ENCODE peak calls at places on chromosomes 4 and X, in eight cellular contexts. One of them, this sample, is unnamed.

GRCh38 chrX:40947276-40947675 is 138.0 kb upstream of the USP9X start:
- DNase-seq in stimulated activated CD4-positive, alpha-beta T cell treated with anti-CD3 and anti-CD28 coated beads, Interleukin-2, amount 100 ng/mL, for 48 hours: no peak
- DNase-seq in fibroblast of the aortic adventitia: peak
- DNase-seq in renal cortical epithelial cell: peak
- DNase-seq in activated CD8-positive, alpha-beta memory T cell treated with anti-CD3 and anti-CD28 coated beads for 48 hours: no peak
- DNase-seq in NCI-H1092 treated with DMSO at 0.1 percent for 48 hours: no peak
- DNase-seq in activated T-cell treated with anti-CD3 and anti-CD28 coated beads, Interleukin-2, amount 50 U/mL, for 72 hours: no peak
- DNase-seq in HCT116: no peak
- DNase-seq in this sample: no peak

GRCh38 chrX:8749697-8750096 is 17.8 kb upstream of the ANOS1 start:
- DNase-seq in stimulated activated CD4-positive, alpha-beta T cell treated with anti-CD3 and anti-CD28 coated beads, Interleukin-2, amount 100 ng/mL, for 48 hours: no peak
- DNase-seq in fibroblast of the aortic adventitia: no peak
- DNase-seq in activated T-cell treated with anti-CD3 and anti-CD28 coated beads, Interleukin-2, amount 50 U/mL, for 72 hours: no peak
- DNase-seq in renal cortical epithelial cell: peak
- DNase-seq in activated CD8-positive, alpha-beta memory T cell treated with anti-CD3 and anti-CD28 coated beads for 48 hours: no peak
- DNase-seq in HCT116: no peak
- DNase-seq in NCI-H1092 treated with DMSO at 0.1 percent for 48 hours: no peak
- DNase-seq in this sample: no peak

GRCh38 chrX:151206871-151207270 is 30.5 kb downstream of the GPR50 start:
- DNase-seq in stimulated activated CD4-positive, alpha-beta T cell treated with anti-CD3 and anti-CD28 coated beads, Interleukin-2, amount 100 ng/mL, for 48 hours: no peak
- DNase-seq in NCI-H1092 treated with DMSO at 0.1 percent for 48 hours: no peak
- DNase-seq in HCT116: no peak
- DNase-seq in renal cortical epithelial cell: no peak
- DNase-seq in activated T-cell treated with anti-CD3 and anti-CD28 coated beads, Interleukin-2, amount 50 U/mL, for 72 hours: no peak
- DNase-seq in fibroblast of the aortic adventitia: no peak
- DNase-seq in activated CD8-positive, alpha-beta memory T cell treated with anti-CD3 and anti-CD28 coated beads for 48 hours: no peak
- DNase-seq in this sample: no peak

GRCh38 chr4:122890142-122890769 is 32.1 kb downstream of the NUDT6 start:
- DNase-seq in HCT116: no peak
- DNase-seq in activated T-cell treated with anti-CD3 and anti-CD28 coated beads, Interleukin-2, amount 50 U/mL, for 72 hours: no peak
- DNase-seq in renal cortical epithelial cell: no peak
- DNase-seq in fibroblast of the aortic adventitia: peak
- DNase-seq in activated CD8-positive, alpha-beta memory T cell treated with anti-CD3 and anti-CD28 coated beads for 48 hours: no peak
- DNase-seq in NCI-H1092 treated with DMSO at 0.1 percent for 48 hours: no peak
- DNase-seq in stimulated activated CD4-positive, alpha-beta T cell treated with anti-CD3 and anti-CD28 coated beads, Interleukin-2, amount 100 ng/mL, for 48 hours: no peak
- DNase-seq in this sample: no peak

GRCh38 chrX:66163849-66164401 is at the start of gene HEPH:
- DNase-seq in activated CD8-positive, alpha-beta memory T cell treated with anti-CD3 and anti-CD28 coated beads for 48 hours: no peak
- DNase-seq in fibroblast of the aortic adventitia: peak
- DNase-seq in activated T-cell treated with anti-CD3 and anti-CD28 coated beads, Interleukin-2, amount 50 U/mL, for 72 hours: no peak
- DNase-seq in stimulated activated CD4-positive, alpha-beta T cell treated with anti-CD3 and anti-CD28 coated beads, Interleukin-2, amount 100 ng/mL, for 48 hours: no peak
- DNase-seq in renal cortical epithelial cell: no peak
- DNase-seq in NCI-H1092 treated with DMSO at 0.1 percent for 48 hours: no peak
- DNase-seq in HCT116: no peak
- DNase-seq in this sample: no peak

GRCh38 chr4:89196056-89196674 is 84.8 kb downstream of the TIGD2 start:
- DNase-seq in renal cortical epithelial cell: peak
- DNase-seq in NCI-H1092 treated with DMSO at 0.1 percent for 48 hours: no peak
- DNase-seq in activated CD8-positive, alpha-beta memory T cell treated with anti-CD3 and anti-CD28 coated beads for 48 hours: no peak
- DNase-seq in fibroblast of the aortic adventitia: peak
- DNase-seq in HCT116: peak
- DNase-seq in activated T-cell treated with anti-CD3 and anti-CD28 coated beads, Interleukin-2, amount 50 U/mL, for 72 hours: no peak
- DNase-seq in stimulated activated CD4-positive, alpha-beta T cell treated with anti-CD3 and anti-CD28 coated beads, Interleukin-2, amount 100 ng/mL, for 48 hours: no peak
- DNase-seq in this sample: no peak

GRCh38 chrX:134898450-134898849 is 92.3 kb upstream of the SMIM10 start:
- DNase-seq in NCI-H1092 treated with DMSO at 0.1 percent for 48 hours: no peak
- DNase-seq in activated CD8-positive, alpha-beta memory T cell treated with anti-CD3 and anti-CD28 coated beads for 48 hours: no peak
- DNase-seq in stimulated activated CD4-positive, alpha-beta T cell treated with anti-CD3 and anti-CD28 coated beads, Interleukin-2, amount 100 ng/mL, for 48 hours: no peak
- DNase-seq in HCT116: no peak
- DNase-seq in activated T-cell treated with anti-CD3 and anti-CD28 coated beads, Interleukin-2, amount 50 U/mL, for 72 hours: no peak
- DNase-seq in fibroblast of the aortic adventitia: peak
- DNase-seq in renal cortical epithelial cell: no peak
- DNase-seq in this sample: no peak

GRCh38 chr4:155514628-155515027 is 137.9 kb upstream of the MAP9 start:
- DNase-seq in stimulated activated CD4-positive, alpha-beta T cell treated with anti-CD3 and anti-CD28 coated beads, Interleukin-2, amount 100 ng/mL, for 48 hours: no peak
- DNase-seq in activated T-cell treated with anti-CD3 and anti-CD28 coated beads, Interleukin-2, amount 50 U/mL, for 72 hours: no peak
- DNase-seq in fibroblast of the aortic adventitia: no peak
- DNase-seq in NCI-H1092 treated with DMSO at 0.1 percent for 48 hours: no peak
- DNase-seq in renal cortical epithelial cell: no peak
- DNase-seq in activated CD8-positive, alpha-beta memory T cell treated with anti-CD3 and anti-CD28 coated beads for 48 hours: no peak
- DNase-seq in HCT116: no peak
- DNase-seq in this sample: no peak

GRCh38 chr4:124025423-124025822 is 628.8 kb downstream of the SPRY1 start:
- DNase-seq in activated T-cell treated with anti-CD3 and anti-CD28 coated beads, Interleukin-2, amount 50 U/mL, for 72 hours: no peak
- DNase-seq in HCT116: no peak
- DNase-seq in NCI-H1092 treated with DMSO at 0.1 percent for 48 hours: peak
- DNase-seq in activated CD8-positive, alpha-beta memory T cell treated with anti-CD3 and anti-CD28 coated beads for 48 hours: no peak
- DNase-seq in stimulated activated CD4-positive, alpha-beta T cell treated with anti-CD3 and anti-CD28 coated beads, Interleukin-2, amount 100 ng/mL, for 48 hours: no peak
- DNase-seq in fibroblast of the aortic adventitia: no peak
- DNase-seq in renal cortical epithelial cell: peak
- DNase-seq in this sample: no peak

GRCh38 chr4:88975925-88976511 is 81.0 kb downstream of the FAM13A start:
- DNase-seq in HCT116: no peak
- DNase-seq in activated CD8-positive, alpha-beta memory T cell treated with anti-CD3 and anti-CD28 coated beads for 48 hours: no peak
- DNase-seq in stimulated activated CD4-positive, alpha-beta T cell treated with anti-CD3 and anti-CD28 coated beads, Interleukin-2, amount 100 ng/mL, for 48 hours: no peak
- DNase-seq in fibroblast of the aortic adventitia: no peak
- DNase-seq in activated T-cell treated with anti-CD3 and anti-CD28 coated beads, Interleukin-2, amount 50 U/mL, for 72 hours: no peak
- DNase-seq in NCI-H1092 treated with DMSO at 0.1 percent for 48 hours: no peak
- DNase-seq in renal cortical epithelial cell: no peak
- DNase-seq in this sample: no peak

GRCh38 chr4:145351922-145352321 is 129.7 kb upstream of the SMAD1 start:
- DNase-seq in stimulated activated CD4-positive, alpha-beta T cell treated with anti-CD3 and anti-CD28 coated beads, Interleukin-2, amount 100 ng/mL, for 48 hours: no peak
- DNase-seq in NCI-H1092 treated with DMSO at 0.1 percent for 48 hours: no peak
- DNase-seq in renal cortical epithelial cell: no peak
- DNase-seq in fibroblast of the aortic adventitia: no peak
- DNase-seq in activated CD8-positive, alpha-beta memory T cell treated with anti-CD3 and anti-CD28 coated beads for 48 hours: no peak
- DNase-seq in HCT116: no peak
- DNase-seq in activated T-cell treated with anti-CD3 and anti-CD28 coated beads, Interleukin-2, amount 50 U/mL, for 72 hours: no peak
- DNase-seq in this sample: no peak

GRCh38 chr4:119715490-119716445 is 87.2 kb upstream of the PDE5A start:
- DNase-seq in NCI-H1092 treated with DMSO at 0.1 percent for 48 hours: no peak
- DNase-seq in fibroblast of the aortic adventitia: no peak
- DNase-seq in activated T-cell treated with anti-CD3 and anti-CD28 coated beads, Interleukin-2, amount 50 U/mL, for 72 hours: no peak
- DNase-seq in renal cortical epithelial cell: no peak
- DNase-seq in stimulated activated CD4-positive, alpha-beta T cell treated with anti-CD3 and anti-CD28 coated beads, Interleukin-2, amount 100 ng/mL, for 48 hours: no peak
- DNase-seq in activated CD8-positive, alpha-beta memory T cell treated with anti-CD3 and anti-CD28 coated beads for 48 hours: no peak
- DNase-seq in HCT116: no peak
- DNase-seq in this sample: no peak

GRCh38 chrX:47500541-47500940 is 17.5 kb upstream of the ZNF41 start:
- DNase-seq in stimulated activated CD4-positive, alpha-beta T cell treated with anti-CD3 and anti-CD28 coated beads, Interleukin-2, amount 100 ng/mL, for 48 hours: no peak
- DNase-seq in renal cortical epithelial cell: no peak
- DNase-seq in NCI-H1092 treated with DMSO at 0.1 percent for 48 hours: no peak
- DNase-seq in activated CD8-positive, alpha-beta memory T cell treated with anti-CD3 and anti-CD28 coated beads for 48 hours: no peak
- DNase-seq in HCT116: no peak
- DNase-seq in fibroblast of the aortic adventitia: no peak
- DNase-seq in activated T-cell treated with anti-CD3 and anti-CD28 coated beads, Interleukin-2, amount 50 U/mL, for 72 hours: no peak
- DNase-seq in this sample: no peak

GRCh38 chr4:105963461-105964400 is 68.5 kb downstream of the NPNT start:
- DNase-seq in NCI-H1092 treated with DMSO at 0.1 percent for 48 hours: no peak
- DNase-seq in stimulated activated CD4-positive, alpha-beta T cell treated with anti-CD3 and anti-CD28 coated beads, Interleukin-2, amount 100 ng/mL, for 48 hours: no peak
- DNase-seq in fibroblast of the aortic adventitia: no peak
- DNase-seq in activated CD8-positive, alpha-beta memory T cell treated with anti-CD3 and anti-CD28 coated beads for 48 hours: no peak
- DNase-seq in renal cortical epithelial cell: peak
- DNase-seq in activated T-cell treated with anti-CD3 and anti-CD28 coated beads, Interleukin-2, amount 50 U/mL, for 72 hours: no peak
- DNase-seq in HCT116: peak
- DNase-seq in this sample: no peak

This sample was measured in left cardiac atrium.